ENCODE peak calls at places on chromosomes 5 and 9, in seven cellular contexts. One of them, this sample, is unnamed.

GRCh38 chr9:127945338-127945737 is 7.7 kb upstream of the DPM2 start:
- DNase-seq in HCT116: no peak
- DNase-seq in SK-N-SH: no peak
- DNase-seq in HepG2: no peak
- DNase-seq in GM12878: no peak
- DNase-seq in K562: no peak
- DNase-seq in H1: no peak
- DNase-seq in this sample: no peak

GRCh38 chr5:4208537-4208936 is 612.9 kb downstream of the IRX1 start:
- DNase-seq in HepG2: no peak
- DNase-seq in K562: no peak
- DNase-seq in H1: no peak
- DNase-seq in HCT116: no peak
- DNase-seq in GM12878: no peak
- DNase-seq in SK-N-SH: no peak
- DNase-seq in this sample: no peak

GRCh38 chr9:132997591-132997990 is 19.1 kb downstream of the GFI1B start:
- DNase-seq in GM12878: no peak
- DNase-seq in SK-N-SH: peak; percentile 10
- DNase-seq in H1: no peak
- DNase-seq in HCT116: no peak
- DNase-seq in K562: no peak
- DNase-seq in HepG2: peak; percentile 93
- DNase-seq in this sample: no peak

GRCh38 chr5:99940540-99940939 is 594.6 kb upstream of the FAM174A start:
- DNase-seq in H1: no peak
- DNase-seq in K562: no peak
- DNase-seq in GM12878: no peak
- DNase-seq in HepG2: no peak
- DNase-seq in SK-N-SH: no peak
- DNase-seq in HCT116: no peak
- DNase-seq in this sample: no peak

GRCh38 chr5:82265052-82265451 is 13.1 kb downstream of the RPS23 start:
- DNase-seq in HCT116: no peak
- DNase-seq in HepG2: no peak
- DNase-seq in K562: no peak
- DNase-seq in H1: no peak
- DNase-seq in SK-N-SH: no peak
- DNase-seq in GM12878: no peak
- DNase-seq in this sample: no peak

GRCh38 chr5:33832904-33833575 is 58.8 kb downstream of the ADAMTS12 start:
- DNase-seq in HepG2: no peak
- DNase-seq in HCT116: no peak
- DNase-seq in SK-N-SH: no peak
- DNase-seq in GM12878: no peak
- DNase-seq in H1: no peak
- DNase-seq in K562: no peak
- DNase-seq in this sample: no peak

GRCh38 chr9:89740722-89741121 is 135.9 kb downstream of the GADD45G start:
- DNase-seq in HepG2: no peak
- DNase-seq in H1: no peak
- DNase-seq in GM12878: peak; percentile 57
- DNase-seq in K562: no peak
- DNase-seq in SK-N-SH: no peak
- DNase-seq in HCT116: no peak
- DNase-seq in this sample: no peak

GRCh38 chr9:124551472-124552339 is 44.5 kb upstream of the NR5A1 start:
- DNase-seq in SK-N-SH: peak; percentile 66
- DNase-seq in GM12878: peak; percentile 4
- DNase-seq in H1: peak; percentile 78
- DNase-seq in HCT116: peak; percentile 46
- DNase-seq in HepG2: peak; percentile 53
- DNase-seq in K562: peak; percentile 48
- DNase-seq in this sample: peak; percentile 84

GRCh38 chr9:128162215-128163026 is 2.4 kb downstream of the BBLN start:
- DNase-seq in K562: no peak
- DNase-seq in SK-N-SH: no peak
- DNase-seq in GM12878: no peak
- DNase-seq in H1: no peak
- DNase-seq in HCT116: no peak
- DNase-seq in HepG2: no peak
- DNase-seq in this sample: no peak

GRCh38 chr5:158145827-158146226 is 286.9 kb upstream of the CLINT1 start:
- DNase-seq in HCT116: no peak
- DNase-seq in SK-N-SH: no peak
- DNase-seq in K562: no peak
- DNase-seq in GM12878: no peak
- DNase-seq in HepG2: no peak
- DNase-seq in H1: no peak
- DNase-seq in this sample: no peak

GRCh38 chr9:79570449-79571308 is 1.1 kb upstream of the TLE4 start:
- DNase-seq in K562: peak; percentile 10
- DNase-seq in HepG2: no peak
- DNase-seq in H1: peak; percentile 80
- DNase-seq in HCT116: no peak
- DNase-seq in GM12878: no peak
- DNase-seq in SK-N-SH: peak; percentile 71
- DNase-seq in this sample: no peak

GRCh38 chr9:105658351-105658750 is 3.9 kb upstream of the TAL2 start:
- DNase-seq in H1: no peak
- DNase-seq in K562: no peak
- DNase-seq in HepG2: no peak
- DNase-seq in SK-N-SH: no peak
- DNase-seq in HCT116: no peak
- DNase-seq in GM12878: no peak
- DNase-seq in this sample: no peak

GRCh38 chr9:127075592-127076380 is 46.6 kb downstream of the ANGPTL2 start:
- DNase-seq in HCT116: no peak
- DNase-seq in K562: no peak
- DNase-seq in SK-N-SH: no peak
- DNase-seq in GM12878: no peak
- DNase-seq in H1: no peak
- DNase-seq in HepG2: no peak
- DNase-seq in this sample: peak; percentile 38

GRCh38 chr9:23587903-23588302 is 238.1 kb downstream of the ELAVL2 start:
- DNase-seq in GM12878: no peak
- DNase-seq in H1: peak; percentile 53
- DNase-seq in HCT116: no peak
- DNase-seq in K562: no peak
- DNase-seq in HepG2: no peak
- DNase-seq in SK-N-SH: no peak
- DNase-seq in this sample: peak; percentile 16

GRCh38 chr5:139658501-139658927 is 10.4 kb downstream of the CXXC5 start:
- DNase-seq in GM12878: no peak
- DNase-seq in HepG2: no peak
- DNase-seq in SK-N-SH: no peak
- DNase-seq in H1: no peak
- DNase-seq in HCT116: no peak
- DNase-seq in K562: no peak
- DNase-seq in this sample: no peak

GRCh38 chr5:112068593-112068992 is 311.6 kb upstream of the NREP start:
- DNase-seq in K562: no peak
- DNase-seq in SK-N-SH: no peak
- DNase-seq in HCT116: no peak
- DNase-seq in GM12878: no peak
- DNase-seq in H1: no peak
- DNase-seq in HepG2: no peak
- DNase-seq in this sample: no peak

GRCh38 chr9:116149844-116150243 is 3.7 kb upstream of the PAPPA start:
- DNase-seq in GM12878: no peak
- DNase-seq in K562: peak; percentile 34
- DNase-seq in H1: peak; percentile 75
- DNase-seq in SK-N-SH: peak; percentile 53
- DNase-seq in HepG2: no peak
- DNase-seq in HCT116: peak; percentile 22
- DNase-seq in this sample: peak; percentile 58

GRCh38 chr9:17090041-17090440 is 44.8 kb upstream of the CNTLN start:
- DNase-seq in K562: no peak
- DNase-seq in HepG2: no peak
- DNase-seq in SK-N-SH: no peak
- DNase-seq in HCT116: no peak
- DNase-seq in H1: no peak
- DNase-seq in GM12878: no peak
- DNase-seq in this sample: no peak

GRCh38 chr9:86679979-86680378 is 267.3 kb downstream of the GAS1 start:
- DNase-seq in H1: no peak
- DNase-seq in K562: no peak
- DNase-seq in HCT116: no peak
- DNase-seq in GM12878: no peak
- DNase-seq in SK-N-SH: no peak
- DNase-seq in HepG2: no peak
- DNase-seq in this sample: no peak

GRCh38 chr5:170655476-170655875 is 128.0 kb upstream of the GABRP start:
- DNase-seq in GM12878: peak; percentile 5
- DNase-seq in HCT116: no peak
- DNase-seq in SK-N-SH: no peak
- DNase-seq in HepG2: no peak
- DNase-seq in H1: no peak
- DNase-seq in K562: no peak
- DNase-seq in this sample: no peak

GRCh38 chr9:99134893-99135341 is 30.0 kb downstream of the TGFBR1 start:
- DNase-seq in SK-N-SH: no peak
- DNase-seq in HepG2: no peak
- DNase-seq in K562: no peak
- DNase-seq in GM12878: peak; percentile 36
- DNase-seq in HCT116: no peak
- DNase-seq in H1: no peak
- DNase-seq in this sample: no peak

GRCh38 chr9:99138424-99139284 is 33.7 kb downstream of the TGFBR1 start:
- DNase-seq in H1: no peak
- DNase-seq in SK-N-SH: no peak
- DNase-seq in HepG2: no peak
- DNase-seq in GM12878: no peak
- DNase-seq in K562: no peak
- DNase-seq in HCT116: no peak
- DNase-seq in this sample: no peak

GRCh38 chr9:99137225-99137624 is 32.3 kb downstream of the TGFBR1 start:
- DNase-seq in HCT116: no peak
- DNase-seq in GM12878: no peak
- DNase-seq in SK-N-SH: no peak
- DNase-seq in K562: no peak
- DNase-seq in HepG2: no peak
- DNase-seq in H1: no peak
- DNase-seq in this sample: no peak

GRCh38 chr9:99133145-99133544 is 28.2 kb downstream of the TGFBR1 start:
- DNase-seq in HepG2: no peak
- DNase-seq in GM12878: no peak
- DNase-seq in H1: no peak
- DNase-seq in HCT116: no peak
- DNase-seq in SK-N-SH: no peak
- DNase-seq in K562: no peak
- DNase-seq in this sample: no peak

DNA sequence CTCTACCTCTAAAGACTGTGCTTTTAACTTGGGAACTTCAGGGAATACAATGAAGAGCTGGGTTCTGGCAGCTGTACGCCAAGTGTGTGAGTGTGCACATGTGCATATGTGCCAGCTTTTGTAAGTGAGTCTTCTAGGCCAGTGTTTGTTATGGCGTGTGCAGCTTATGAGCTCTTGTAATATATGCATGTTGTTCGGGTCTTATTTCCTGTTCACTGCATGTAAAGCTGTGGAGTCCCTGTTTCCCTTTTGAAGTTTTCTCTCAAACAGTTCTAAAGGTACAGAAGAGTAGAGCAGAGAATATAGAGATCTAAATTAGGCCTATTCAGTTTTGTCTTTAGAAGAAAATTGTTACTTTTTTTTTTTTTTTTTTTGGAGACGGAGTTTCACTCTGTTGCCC is 30.6 kb downstream of the TGFBR1 start:
- DNase-seq in SK-N-SH: no peak
- DNase-seq in HCT116: no peak
- DNase-seq in GM12878: no peak
- DNase-seq in HepG2: no peak
- DNase-seq in K562: no peak
- DNase-seq in H1: no peak
- DNase-seq in this sample: no peak
- TF ChIP-seq JUND in SK-N-SH: no peak
- TF ChIP-seq JUND in HCT116: no peak
- TF ChIP-seq JUND in GM12878: no peak
- TF ChIP-seq JUND in HepG2: no peak
- TF ChIP-seq JUND in K562: no peak
- TF ChIP-seq JUND in H1: no peak
- TF ChIP-seq JUND in this sample: no peak

DNA sequence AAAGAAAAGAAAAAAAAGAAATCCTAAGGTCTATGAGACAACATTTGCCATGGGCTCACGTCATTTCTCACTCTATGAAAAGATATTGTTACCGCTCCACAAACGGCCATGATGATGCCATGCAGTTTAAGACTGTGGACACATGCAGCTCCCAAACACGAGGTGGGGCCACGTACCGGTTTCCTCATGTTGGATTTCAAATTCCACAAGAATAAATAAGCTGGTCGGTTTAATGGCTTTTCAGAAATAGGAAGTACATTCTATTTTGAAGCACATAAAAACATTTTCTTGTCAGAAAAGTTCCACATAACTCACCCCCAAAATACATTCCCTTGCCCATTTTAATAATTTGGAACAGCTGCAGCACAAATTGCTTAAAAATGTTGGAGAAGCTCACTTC is 130.6 kb downstream of the MYO10 start:
- DNase-seq in HCT116: no peak
- DNase-seq in GM12878: no peak
- DNase-seq in K562: no peak
- DNase-seq in SK-N-SH: no peak
- DNase-seq in HepG2: no peak
- DNase-seq in H1: no peak
- DNase-seq in this sample: no peak
- TF ChIP-seq JUND in HCT116: no peak
- TF ChIP-seq JUND in GM12878: no peak
- TF ChIP-seq JUND in K562: no peak
- TF ChIP-seq JUND in SK-N-SH: no peak
- TF ChIP-seq JUND in HepG2: no peak
- TF ChIP-seq JUND in H1: no peak
- TF ChIP-seq JUND in this sample: no peak

GRCh38 chr9:80866576-80867227 is 822.6 kb downstream of the TLE1 start:
- DNase-seq in SK-N-SH: no peak
- DNase-seq in GM12878: no peak
- DNase-seq in H1: no peak
- DNase-seq in K562: no peak
- DNase-seq in HepG2: no peak
- DNase-seq in HCT116: no peak
- DNase-seq in this sample: no peak

GRCh38 chr9:80871596-80871995 is 817.8 kb downstream of the TLE1 start:
- DNase-seq in GM12878: no peak
- DNase-seq in K562: no peak
- DNase-seq in H1: no peak
- DNase-seq in HCT116: no peak
- DNase-seq in SK-N-SH: no peak
- DNase-seq in HepG2: no peak
- DNase-seq in this sample: no peak

GRCh38 chr9:80866121-80866520 is 823.2 kb downstream of the TLE1 start:
- DNase-seq in HCT116: no peak
- DNase-seq in GM12878: no peak
- DNase-seq in H1: no peak
- DNase-seq in SK-N-SH: no peak
- DNase-seq in HepG2: no peak
- DNase-seq in K562: no peak
- DNase-seq in this sample: no peak

GRCh38 chr9:80867731-80868130 is 821.6 kb downstream of the TLE1 start:
- DNase-seq in HCT116: no peak
- DNase-seq in GM12878: no peak
- DNase-seq in H1: no peak
- DNase-seq in SK-N-SH: no peak
- DNase-seq in K562: no peak
- DNase-seq in HepG2: no peak
- DNase-seq in this sample: no peak
- TF ChIP-seq JUND in HCT116: no peak
- TF ChIP-seq JUND in GM12878: no peak
- TF ChIP-seq JUND in H1: no peak
- TF ChIP-seq JUND in SK-N-SH: no peak
- TF ChIP-seq JUND in K562: no peak
- TF ChIP-seq JUND in HepG2: no peak
- TF ChIP-seq JUND in this sample: no peak

GRCh38 chr5:146656638-146657037 is 140.6 kb upstream of the GPR151 start:
- DNase-seq in K562: no peak
- DNase-seq in SK-N-SH: no peak
- DNase-seq in H1: no peak
- DNase-seq in GM12878: no peak
- DNase-seq in HepG2: no peak
- DNase-seq in HCT116: no peak
- DNase-seq in this sample: no peak
- TF ChIP-seq JUND in K562: no peak
- TF ChIP-seq JUND in SK-N-SH: no peak
- TF ChIP-seq JUND in H1: no peak
- TF ChIP-seq JUND in GM12878: no peak
- TF ChIP-seq JUND in HepG2: no peak
- TF ChIP-seq JUND in HCT116: no peak
- TF ChIP-seq JUND in this sample: no peak

This sample was measured in T47D.